ENCODE peak calls at places on chromosomes 5 and 9, in nine cellular contexts. One of them, this sample, is unnamed.

GRCh38 chr9:93254061-93254481 is 70.1 kb downstream of the WNK2 start:
- DNase-seq in lung: no peak
- DNase-seq in uterus: no peak
- DNase-seq in upper lobe of left lung: no peak
- DNase-seq in fibroblast of pulmonary artery: no peak
- DNase-seq in IMR-90: no peak
- DNase-seq in ovary: no peak
- DNase-seq in heart left ventricle: no peak
- DNase-seq in CD8-positive, alpha-beta T cell: no peak
- DNase-seq in this sample: no peak

GRCh38 chr5:170937072-170937471 is 75.3 kb downstream of the RANBP17 start:
- DNase-seq in lung: no peak
- DNase-seq in uterus: no peak
- DNase-seq in upper lobe of left lung: no peak
- DNase-seq in fibroblast of pulmonary artery: no peak
- DNase-seq in IMR-90: no peak
- DNase-seq in ovary: no peak
- DNase-seq in heart left ventricle: no peak
- DNase-seq in CD8-positive, alpha-beta T cell: no peak
- DNase-seq in this sample: no peak

GRCh38 chr9:134735441-134736175 is 94.0 kb downstream of the COL5A1 start:
- DNase-seq in lung: no peak
- DNase-seq in uterus: peak; percentile 70
- DNase-seq in upper lobe of left lung: peak; percentile 37
- DNase-seq in fibroblast of pulmonary artery: no peak
- DNase-seq in IMR-90: no peak
- DNase-seq in ovary: peak; percentile 69
- DNase-seq in heart left ventricle: peak; percentile 79
- DNase-seq in CD8-positive, alpha-beta T cell: no peak
- DNase-seq in this sample: no peak

GRCh38 chr5:73654171-73654811 is 28.3 kb downstream of the ARHGEF28 start:
- DNase-seq in lung: no peak
- DNase-seq in uterus: no peak
- DNase-seq in upper lobe of left lung: peak; percentile 22
- DNase-seq in fibroblast of pulmonary artery: no peak
- DNase-seq in IMR-90: peak; percentile 69
- DNase-seq in ovary: no peak
- DNase-seq in heart left ventricle: no peak
- DNase-seq in CD8-positive, alpha-beta T cell: no peak
- DNase-seq in this sample: no peak

GRCh38 chr5:44446399-44446798 is 57.2 kb upstream of the FGF10 start:
- DNase-seq in lung: no peak
- DNase-seq in uterus: no peak
- DNase-seq in upper lobe of left lung: no peak
- DNase-seq in fibroblast of pulmonary artery: no peak
- DNase-seq in IMR-90: no peak
- DNase-seq in ovary: no peak
- DNase-seq in heart left ventricle: no peak
- DNase-seq in CD8-positive, alpha-beta T cell: no peak
- DNase-seq in this sample: no peak

GRCh38 chr5:130151239-130151638 is 247.0 kb downstream of the CHSY3 start:
- DNase-seq in lung: no peak
- DNase-seq in uterus: no peak
- DNase-seq in upper lobe of left lung: no peak
- DNase-seq in fibroblast of pulmonary artery: no peak
- DNase-seq in IMR-90: no peak
- DNase-seq in ovary: no peak
- DNase-seq in heart left ventricle: no peak
- DNase-seq in CD8-positive, alpha-beta T cell: no peak
- DNase-seq in this sample: no peak

GRCh38 chr9:126606483-126606870 is 7.3 kb upstream of the LMX1B start:
- DNase-seq in lung: no peak
- DNase-seq in uterus: no peak
- DNase-seq in upper lobe of left lung: no peak
- DNase-seq in fibroblast of pulmonary artery: no peak
- DNase-seq in IMR-90: no peak
- DNase-seq in ovary: no peak
- DNase-seq in heart left ventricle: no peak
- DNase-seq in CD8-positive, alpha-beta T cell: no peak
- DNase-seq in this sample: no peak

GRCh38 chr9:127214421-127215265 is 49.9 kb upstream of the GARNL3 start:
- DNase-seq in lung: peak; percentile 64
- DNase-seq in uterus: peak; percentile 51
- DNase-seq in upper lobe of left lung: peak; percentile 84
- DNase-seq in fibroblast of pulmonary artery: peak; percentile 62
- DNase-seq in IMR-90: peak; percentile 89
- DNase-seq in ovary: no peak
- DNase-seq in heart left ventricle: no peak
- DNase-seq in CD8-positive, alpha-beta T cell: peak; percentile 37
- DNase-seq in this sample: no peak

GRCh38 chr5:140244525-140245025 is 58.3 kb downstream of the PFDN1 start:
- DNase-seq in lung: peak; percentile 91
- DNase-seq in uterus: peak; percentile 92
- DNase-seq in upper lobe of left lung: peak; percentile 91
- DNase-seq in fibroblast of pulmonary artery: peak; percentile 92
- DNase-seq in IMR-90: peak; percentile 90
- DNase-seq in ovary: peak; percentile 91
- DNase-seq in heart left ventricle: peak; percentile 94
- DNase-seq in CD8-positive, alpha-beta T cell: peak; percentile 46
- DNase-seq in this sample: peak; percentile 90

GRCh38 chr9:34601883-34602570 is 9.9 kb downstream of the RPP25L start:
- DNase-seq in lung: no peak
- DNase-seq in uterus: no peak
- DNase-seq in upper lobe of left lung: no peak
- DNase-seq in fibroblast of pulmonary artery: no peak
- DNase-seq in IMR-90: no peak
- DNase-seq in ovary: no peak
- DNase-seq in heart left ventricle: no peak
- DNase-seq in CD8-positive, alpha-beta T cell: no peak
- DNase-seq in this sample: no peak

GRCh38 chr9:135908334-135909204 is 1.2 kb upstream of the CAMSAP1 start:
- DNase-seq in lung: no peak
- DNase-seq in uterus: no peak
- DNase-seq in upper lobe of left lung: no peak
- DNase-seq in fibroblast of pulmonary artery: no peak
- DNase-seq in IMR-90: no peak
- DNase-seq in ovary: peak; percentile 21
- DNase-seq in heart left ventricle: no peak
- DNase-seq in CD8-positive, alpha-beta T cell: no peak
- DNase-seq in this sample: no peak

GRCh38 chr9:131702911-131703310 is 37.0 kb downstream of the RAPGEF1 start:
- DNase-seq in lung: no peak
- DNase-seq in uterus: no peak
- DNase-seq in upper lobe of left lung: no peak
- DNase-seq in fibroblast of pulmonary artery: no peak
- DNase-seq in IMR-90: no peak
- DNase-seq in ovary: no peak
- DNase-seq in heart left ventricle: no peak
- DNase-seq in CD8-positive, alpha-beta T cell: no peak
- DNase-seq in this sample: no peak

GRCh38 chr5:102307232-102307631 is 11.1 kb upstream of the SLCO4C1 start:
- DNase-seq in lung: no peak
- DNase-seq in uterus: no peak
- DNase-seq in upper lobe of left lung: no peak
- DNase-seq in fibroblast of pulmonary artery: no peak
- DNase-seq in IMR-90: no peak
- DNase-seq in ovary: no peak
- DNase-seq in heart left ventricle: no peak
- DNase-seq in CD8-positive, alpha-beta T cell: no peak
- DNase-seq in this sample: no peak

GRCh38 chr5:128536229-128536860 is 1.7 kb downstream of the FBN2 start:
- DNase-seq in lung: no peak
- DNase-seq in uterus: no peak
- DNase-seq in upper lobe of left lung: no peak
- DNase-seq in fibroblast of pulmonary artery: peak; percentile 18
- DNase-seq in IMR-90: peak; percentile 17
- DNase-seq in ovary: no peak
- DNase-seq in heart left ventricle: no peak
- DNase-seq in CD8-positive, alpha-beta T cell: no peak
- DNase-seq in this sample: no peak
- H3K4me3 ChIP-seq in lung: no peak overlapping the region
- H3K4me3 ChIP-seq in uterus: no peak overlapping the region
- H3K4me3 ChIP-seq in upper lobe of left lung: no peak overlapping the region
- H3K4me3 ChIP-seq in fibroblast of pulmonary artery: peak overlapping the region; percentile 73
- H3K4me3 ChIP-seq in IMR-90: peak overlapping the region; percentile 81
- H3K4me3 ChIP-seq in ovary: peak overlapping the region; percentile 51
- H3K4me3 ChIP-seq in heart left ventricle: peak overlapping the region; percentile 32
- H3K4me3 ChIP-seq in CD8-positive, alpha-beta T cell: no peak overlapping the region
- H3K4me3 ChIP-seq in this sample: no peak overlapping the region

GRCh38 chr5:110727025-110727314 is 499 bp upstream of the TMEM232 start:
- DNase-seq in lung: no peak
- DNase-seq in uterus: no peak
- DNase-seq in upper lobe of left lung: no peak
- DNase-seq in fibroblast of pulmonary artery: no peak
- DNase-seq in IMR-90: peak; percentile 2
- DNase-seq in ovary: no peak
- DNase-seq in heart left ventricle: no peak
- DNase-seq in CD8-positive, alpha-beta T cell: no peak
- DNase-seq in this sample: no peak
- TF ChIP-seq CTCF in lung: no peak
- TF ChIP-seq CTCF in uterus: no peak
- TF ChIP-seq CTCF in upper lobe of left lung: no peak
- TF ChIP-seq CTCF in fibroblast of pulmonary artery: peak; percentile 20
- TF ChIP-seq CTCF in IMR-90: no peak
- TF ChIP-seq CTCF in ovary: no peak
- TF ChIP-seq CTCF in heart left ventricle: no peak
- TF ChIP-seq CTCF in CD8-positive, alpha-beta T cell: no peak
- TF ChIP-seq CTCF in this sample: peak; percentile 21

GRCh38 chr5:159971931-159972461 is 36.9 kb upstream of the TTC1 start:
- DNase-seq in lung: no peak
- DNase-seq in uterus: no peak
- DNase-seq in upper lobe of left lung: no peak
- DNase-seq in fibroblast of pulmonary artery: no peak
- DNase-seq in IMR-90: no peak
- DNase-seq in ovary: no peak
- DNase-seq in heart left ventricle: no peak
- DNase-seq in CD8-positive, alpha-beta T cell: no peak
- DNase-seq in this sample: no peak

GRCh38 chr5:159969966-159970365 is 39.0 kb upstream of the TTC1 start:
- DNase-seq in lung: no peak
- DNase-seq in uterus: no peak
- DNase-seq in upper lobe of left lung: no peak
- DNase-seq in fibroblast of pulmonary artery: no peak
- DNase-seq in IMR-90: no peak
- DNase-seq in ovary: no peak
- DNase-seq in heart left ventricle: no peak
- DNase-seq in CD8-positive, alpha-beta T cell: no peak
- DNase-seq in this sample: no peak

GRCh38 chr5:159972538-159973362 is 36.2 kb upstream of the TTC1 start:
- DNase-seq in lung: no peak
- DNase-seq in uterus: no peak
- DNase-seq in upper lobe of left lung: no peak
- DNase-seq in fibroblast of pulmonary artery: no peak
- DNase-seq in IMR-90: no peak
- DNase-seq in ovary: no peak
- DNase-seq in heart left ventricle: no peak
- DNase-seq in CD8-positive, alpha-beta T cell: no peak
- DNase-seq in this sample: no peak

GRCh38 chr5:159971038-159971437 is 37.9 kb upstream of the TTC1 start:
- DNase-seq in lung: no peak
- DNase-seq in uterus: no peak
- DNase-seq in upper lobe of left lung: no peak
- DNase-seq in fibroblast of pulmonary artery: peak; percentile 50
- DNase-seq in IMR-90: peak; percentile 84
- DNase-seq in ovary: no peak
- DNase-seq in heart left ventricle: no peak
- DNase-seq in CD8-positive, alpha-beta T cell: no peak
- DNase-seq in this sample: no peak

GRCh38 chr5:159971514-159971913 is 37.4 kb upstream of the TTC1 start:
- DNase-seq in lung: no peak
- DNase-seq in uterus: no peak
- DNase-seq in upper lobe of left lung: no peak
- DNase-seq in fibroblast of pulmonary artery: no peak
- DNase-seq in IMR-90: no peak
- DNase-seq in ovary: no peak
- DNase-seq in heart left ventricle: no peak
- DNase-seq in CD8-positive, alpha-beta T cell: no peak
- DNase-seq in this sample: no peak
- H3K4me3 ChIP-seq in lung: no peak overlapping the region
- H3K4me3 ChIP-seq in uterus: no peak overlapping the region
- H3K4me3 ChIP-seq in upper lobe of left lung: no peak overlapping the region
- H3K4me3 ChIP-seq in fibroblast of pulmonary artery: peak overlapping the region; percentile 16
- H3K4me3 ChIP-seq in IMR-90: no peak overlapping the region
- H3K4me3 ChIP-seq in ovary: no peak overlapping the region
- H3K4me3 ChIP-seq in heart left ventricle: no peak overlapping the region
- H3K4me3 ChIP-seq in CD8-positive, alpha-beta T cell: no peak overlapping the region
- H3K4me3 ChIP-seq in this sample: no peak overlapping the region

DNA sequence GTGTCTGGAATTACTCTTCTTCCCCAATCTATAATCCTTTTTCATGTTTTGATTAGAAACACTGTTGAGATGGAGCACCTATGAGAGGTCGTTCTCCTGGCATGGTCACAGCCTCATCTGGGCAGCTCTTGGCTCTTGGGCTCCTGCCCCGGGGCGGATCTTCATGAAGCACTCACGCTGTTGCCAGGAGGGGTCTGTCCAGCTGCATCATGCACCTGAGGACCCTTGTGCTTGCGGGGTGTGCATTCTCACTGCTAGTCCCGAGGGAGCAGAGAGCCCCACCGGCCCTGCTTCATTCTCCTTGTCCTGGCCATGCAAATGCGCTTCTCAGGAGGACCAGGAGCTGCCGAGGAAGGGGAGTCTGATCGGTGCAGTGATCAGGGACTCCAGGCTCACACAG is 117.6 kb upstream of the S1PR3 start:
- DNase-seq in lung: no peak
- DNase-seq in uterus: no peak
- DNase-seq in upper lobe of left lung: no peak
- DNase-seq in fibroblast of pulmonary artery: no peak
- DNase-seq in IMR-90: no peak
- DNase-seq in ovary: no peak
- DNase-seq in heart left ventricle: no peak
- DNase-seq in CD8-positive, alpha-beta T cell: no peak
- DNase-seq in this sample: no peak
- TF ChIP-seq CTCF in lung: no peak
- TF ChIP-seq CTCF in uterus: no peak
- TF ChIP-seq CTCF in upper lobe of left lung: no peak
- TF ChIP-seq CTCF in fibroblast of pulmonary artery: no peak
- TF ChIP-seq CTCF in IMR-90: no peak
- TF ChIP-seq CTCF in ovary: no peak
- TF ChIP-seq CTCF in heart left ventricle: no peak
- TF ChIP-seq CTCF in CD8-positive, alpha-beta T cell: no peak
- TF ChIP-seq CTCF in this sample: no peak

GRCh38 chr5:176132471-176133288 is 105.5 kb upstream of the SIMC1 start:
- DNase-seq in lung: no peak
- DNase-seq in uterus: no peak
- DNase-seq in upper lobe of left lung: no peak
- DNase-seq in fibroblast of pulmonary artery: no peak
- DNase-seq in IMR-90: no peak
- DNase-seq in ovary: no peak
- DNase-seq in heart left ventricle: no peak
- DNase-seq in CD8-positive, alpha-beta T cell: no peak
- DNase-seq in this sample: no peak
- H3K4me3 ChIP-seq in lung: no peak overlapping the region
- H3K4me3 ChIP-seq in uterus: no peak overlapping the region
- H3K4me3 ChIP-seq in upper lobe of left lung: no peak overlapping the region
- H3K4me3 ChIP-seq in fibroblast of pulmonary artery: no peak overlapping the region
- H3K4me3 ChIP-seq in IMR-90: no peak overlapping the region
- H3K4me3 ChIP-seq in ovary: no peak overlapping the region
- H3K4me3 ChIP-seq in heart left ventricle: no peak overlapping the region
- H3K4me3 ChIP-seq in CD8-positive, alpha-beta T cell: peak overlapping the region; percentile 50
- H3K4me3 ChIP-seq in this sample: no peak overlapping the region

GRCh38 chr5:85921590-85921989 is 696.2 kb upstream of the COX7C start:
- DNase-seq in lung: no peak
- DNase-seq in uterus: no peak
- DNase-seq in upper lobe of left lung: no peak
- DNase-seq in fibroblast of pulmonary artery: no peak
- DNase-seq in IMR-90: no peak
- DNase-seq in ovary: no peak
- DNase-seq in heart left ventricle: no peak
- DNase-seq in CD8-positive, alpha-beta T cell: no peak
- DNase-seq in this sample: no peak
- TF ChIP-seq CTCF in lung: no peak
- TF ChIP-seq CTCF in uterus: no peak
- TF ChIP-seq CTCF in upper lobe of left lung: no peak
- TF ChIP-seq CTCF in fibroblast of pulmonary artery: no peak
- TF ChIP-seq CTCF in IMR-90: no peak
- TF ChIP-seq CTCF in ovary: no peak
- TF ChIP-seq CTCF in heart left ventricle: no peak
- TF ChIP-seq CTCF in CD8-positive, alpha-beta T cell: no peak
- TF ChIP-seq CTCF in this sample: no peak

This sample was measured in right lobe of liver.